ENCODE peak calls at places on chromosomes 3 and 15, in nine cellular contexts. One of them, this sample, is unnamed.

GRCh38 chr15:68620721-68621528 is 42.1 kb downstream of the CORO2B start:
- DNase-seq in foreskin fibroblast: peak
- DNase-seq in amniotic epithelial cell: peak
- DNase-seq in C1 segment of cervical spinal cord: peak
- DNase-seq in activated T-cell treated with anti-CD3 and anti-CD28 coated beads for 24 hours: no peak
- DNase-seq in RPMI8226: no peak
- DNase-seq in hypothalamus: peak
- DNase-seq in GM23248: peak
- DNase-seq in activated naive CD8-positive, alpha-beta T cell treated with anti-CD3 and anti-CD28 coated beads for 36 hours: no peak
- DNase-seq in this sample: peak

GRCh38 chr3:48477959-48478480 is 26.0 kb downstream of the SHISA5 start:
- DNase-seq in foreskin fibroblast: no peak
- DNase-seq in amniotic epithelial cell: no peak
- DNase-seq in C1 segment of cervical spinal cord: no peak
- DNase-seq in activated T-cell treated with anti-CD3 and anti-CD28 coated beads for 24 hours: no peak
- DNase-seq in RPMI8226: no peak
- DNase-seq in hypothalamus: no peak
- DNase-seq in GM23248: no peak
- DNase-seq in activated naive CD8-positive, alpha-beta T cell treated with anti-CD3 and anti-CD28 coated beads for 36 hours: no peak
- DNase-seq in this sample: no peak

GRCh38 chr15:91530279-91530678 is 323.2 kb upstream of the SLCO3A1 start:
- DNase-seq in foreskin fibroblast: no peak
- DNase-seq in amniotic epithelial cell: no peak
- DNase-seq in C1 segment of cervical spinal cord: no peak
- DNase-seq in activated T-cell treated with anti-CD3 and anti-CD28 coated beads for 24 hours: no peak
- DNase-seq in RPMI8226: no peak
- DNase-seq in hypothalamus: no peak
- DNase-seq in GM23248: no peak
- DNase-seq in activated naive CD8-positive, alpha-beta T cell treated with anti-CD3 and anti-CD28 coated beads for 36 hours: no peak
- DNase-seq in this sample: no peak

GRCh38 chr3:160400631-160401150 is 1.2 kb downstream of the SMC4 start:
- DNase-seq in foreskin fibroblast: peak
- DNase-seq in amniotic epithelial cell: no peak
- DNase-seq in C1 segment of cervical spinal cord: no peak
- DNase-seq in activated T-cell treated with anti-CD3 and anti-CD28 coated beads for 24 hours: peak
- DNase-seq in RPMI8226: peak
- DNase-seq in hypothalamus: no peak
- DNase-seq in GM23248: peak
- DNase-seq in activated naive CD8-positive, alpha-beta T cell treated with anti-CD3 and anti-CD28 coated beads for 36 hours: peak
- DNase-seq in this sample: no peak

GRCh38 chr3:56790016-56790950 is 11.5 kb downstream of the ARHGEF3 start:
- DNase-seq in foreskin fibroblast: no peak
- DNase-seq in amniotic epithelial cell: no peak
- DNase-seq in C1 segment of cervical spinal cord: no peak
- DNase-seq in activated T-cell treated with anti-CD3 and anti-CD28 coated beads for 24 hours: no peak
- DNase-seq in RPMI8226: no peak
- DNase-seq in hypothalamus: no peak
- DNase-seq in GM23248: no peak
- DNase-seq in activated naive CD8-positive, alpha-beta T cell treated with anti-CD3 and anti-CD28 coated beads for 36 hours: peak
- DNase-seq in this sample: no peak

GRCh38 chr15:66917904-66918448 is 147.4 kb upstream of the SMAD3 start:
- DNase-seq in foreskin fibroblast: no peak
- DNase-seq in amniotic epithelial cell: no peak
- DNase-seq in C1 segment of cervical spinal cord: no peak
- DNase-seq in activated T-cell treated with anti-CD3 and anti-CD28 coated beads for 24 hours: no peak
- DNase-seq in RPMI8226: no peak
- DNase-seq in hypothalamus: no peak
- DNase-seq in GM23248: no peak
- DNase-seq in activated naive CD8-positive, alpha-beta T cell treated with anti-CD3 and anti-CD28 coated beads for 36 hours: no peak
- DNase-seq in this sample: no peak

GRCh38 chr15:100216177-100216576 is 125.6 kb downstream of the ADAMTS17 start:
- DNase-seq in foreskin fibroblast: no peak
- DNase-seq in amniotic epithelial cell: no peak
- DNase-seq in C1 segment of cervical spinal cord: no peak
- DNase-seq in activated T-cell treated with anti-CD3 and anti-CD28 coated beads for 24 hours: no peak
- DNase-seq in RPMI8226: no peak
- DNase-seq in hypothalamus: no peak
- DNase-seq in GM23248: no peak
- DNase-seq in activated naive CD8-positive, alpha-beta T cell treated with anti-CD3 and anti-CD28 coated beads for 36 hours: no peak
- DNase-seq in this sample: no peak

GRCh38 chr3:110479676-110480075 is 591.9 kb upstream of the NECTIN3 start:
- DNase-seq in foreskin fibroblast: no peak
- DNase-seq in amniotic epithelial cell: no peak
- DNase-seq in C1 segment of cervical spinal cord: no peak
- DNase-seq in activated T-cell treated with anti-CD3 and anti-CD28 coated beads for 24 hours: no peak
- DNase-seq in RPMI8226: no peak
- DNase-seq in hypothalamus: no peak
- DNase-seq in GM23248: no peak
- DNase-seq in activated naive CD8-positive, alpha-beta T cell treated with anti-CD3 and anti-CD28 coated beads for 36 hours: no peak
- DNase-seq in this sample: no peak

GRCh38 chr15:73633991-73634495 is 854 bp upstream of the NPTN start:
- DNase-seq in foreskin fibroblast: peak
- DNase-seq in amniotic epithelial cell: peak
- DNase-seq in C1 segment of cervical spinal cord: no peak
- DNase-seq in activated T-cell treated with anti-CD3 and anti-CD28 coated beads for 24 hours: no peak
- DNase-seq in RPMI8226: no peak
- DNase-seq in hypothalamus: no peak
- DNase-seq in GM23248: peak
- DNase-seq in activated naive CD8-positive, alpha-beta T cell treated with anti-CD3 and anti-CD28 coated beads for 36 hours: no peak
- DNase-seq in this sample: peak

GRCh38 chr3:72336821-72337479 is 511.3 kb downstream of the SHQ1 start:
- DNase-seq in foreskin fibroblast: peak
- DNase-seq in amniotic epithelial cell: peak
- DNase-seq in C1 segment of cervical spinal cord: no peak
- DNase-seq in activated T-cell treated with anti-CD3 and anti-CD28 coated beads for 24 hours: no peak
- DNase-seq in RPMI8226: no peak
- DNase-seq in hypothalamus: no peak
- DNase-seq in GM23248: peak
- DNase-seq in activated naive CD8-positive, alpha-beta T cell treated with anti-CD3 and anti-CD28 coated beads for 36 hours: no peak
- DNase-seq in this sample: peak

GRCh38 chr15:25091421-25092158 is 136.8 kb downstream of the SNRPN start:
- DNase-seq in foreskin fibroblast: no peak
- DNase-seq in amniotic epithelial cell: no peak
- DNase-seq in C1 segment of cervical spinal cord: no peak
- DNase-seq in activated T-cell treated with anti-CD3 and anti-CD28 coated beads for 24 hours: no peak
- DNase-seq in RPMI8226: no peak
- DNase-seq in hypothalamus: no peak
- DNase-seq in GM23248: no peak
- DNase-seq in activated naive CD8-positive, alpha-beta T cell treated with anti-CD3 and anti-CD28 coated beads for 36 hours: no peak
- DNase-seq in this sample: no peak

GRCh38 chr3:54967586-54968244 is 39.9 kb upstream of the LRTM1 start:
- DNase-seq in foreskin fibroblast: peak
- DNase-seq in amniotic epithelial cell: peak
- DNase-seq in C1 segment of cervical spinal cord: no peak
- DNase-seq in activated T-cell treated with anti-CD3 and anti-CD28 coated beads for 24 hours: no peak
- DNase-seq in RPMI8226: no peak
- DNase-seq in hypothalamus: no peak
- DNase-seq in GM23248: peak
- DNase-seq in activated naive CD8-positive, alpha-beta T cell treated with anti-CD3 and anti-CD28 coated beads for 36 hours: no peak
- DNase-seq in this sample: peak

GRCh38 chr15:43085921-43086320 is 19.9 kb downstream of the UBR1 start:
- DNase-seq in foreskin fibroblast: no peak
- DNase-seq in amniotic epithelial cell: no peak
- DNase-seq in C1 segment of cervical spinal cord: no peak
- DNase-seq in activated T-cell treated with anti-CD3 and anti-CD28 coated beads for 24 hours: no peak
- DNase-seq in RPMI8226: no peak
- DNase-seq in hypothalamus: no peak
- DNase-seq in GM23248: peak
- DNase-seq in activated naive CD8-positive, alpha-beta T cell treated with anti-CD3 and anti-CD28 coated beads for 36 hours: no peak
- DNase-seq in this sample: no peak

GRCh38 chr3:150544040-150544439 is 2.3 kb downstream of the SERP1 start:
- DNase-seq in foreskin fibroblast: peak
- DNase-seq in amniotic epithelial cell: peak
- DNase-seq in C1 segment of cervical spinal cord: no peak
- DNase-seq in activated T-cell treated with anti-CD3 and anti-CD28 coated beads for 24 hours: no peak
- DNase-seq in RPMI8226: no peak
- DNase-seq in hypothalamus: no peak
- DNase-seq in GM23248: peak
- DNase-seq in activated naive CD8-positive, alpha-beta T cell treated with anti-CD3 and anti-CD28 coated beads for 36 hours: no peak
- DNase-seq in this sample: no peak

GRCh38 chr3:141280690-141281089 is 49.1 kb downstream of the PXYLP1 start:
- DNase-seq in foreskin fibroblast: peak
- DNase-seq in amniotic epithelial cell: no peak
- DNase-seq in C1 segment of cervical spinal cord: no peak
- DNase-seq in activated T-cell treated with anti-CD3 and anti-CD28 coated beads for 24 hours: no peak
- DNase-seq in RPMI8226: no peak
- DNase-seq in hypothalamus: no peak
- DNase-seq in GM23248: peak
- DNase-seq in activated naive CD8-positive, alpha-beta T cell treated with anti-CD3 and anti-CD28 coated beads for 36 hours: no peak
- DNase-seq in this sample: no peak

GRCh38 chr15:77749998-77750540 is 117.4 kb upstream of the LINGO1 start:
- DNase-seq in foreskin fibroblast: no peak
- DNase-seq in amniotic epithelial cell: no peak
- DNase-seq in C1 segment of cervical spinal cord: no peak
- DNase-seq in activated T-cell treated with anti-CD3 and anti-CD28 coated beads for 24 hours: no peak
- DNase-seq in RPMI8226: no peak
- DNase-seq in hypothalamus: no peak
- DNase-seq in GM23248: no peak
- DNase-seq in activated naive CD8-positive, alpha-beta T cell treated with anti-CD3 and anti-CD28 coated beads for 36 hours: no peak
- DNase-seq in this sample: no peak

GRCh38 chr15:41585140-41586047 is 26.4 kb downstream of the TYRO3 start:
- DNase-seq in foreskin fibroblast: peak
- DNase-seq in amniotic epithelial cell: peak
- DNase-seq in C1 segment of cervical spinal cord: peak
- DNase-seq in activated T-cell treated with anti-CD3 and anti-CD28 coated beads for 24 hours: peak
- DNase-seq in RPMI8226: peak
- DNase-seq in hypothalamus: peak
- DNase-seq in GM23248: peak
- DNase-seq in activated naive CD8-positive, alpha-beta T cell treated with anti-CD3 and anti-CD28 coated beads for 36 hours: peak
- DNase-seq in this sample: no peak

GRCh38 chr3:49929333-49930240 is at the start of gene MON1A:
- DNase-seq in foreskin fibroblast: peak
- DNase-seq in amniotic epithelial cell: peak
- DNase-seq in C1 segment of cervical spinal cord: peak
- DNase-seq in activated T-cell treated with anti-CD3 and anti-CD28 coated beads for 24 hours: peak
- DNase-seq in RPMI8226: peak
- DNase-seq in hypothalamus: peak
- DNase-seq in GM23248: peak
- DNase-seq in activated naive CD8-positive, alpha-beta T cell treated with anti-CD3 and anti-CD28 coated beads for 36 hours: peak
- DNase-seq in this sample: peak

GRCh38 chr3:45001738-45002137 is 24.4 kb upstream of the CLEC3B start:
- DNase-seq in foreskin fibroblast: no peak
- DNase-seq in amniotic epithelial cell: no peak
- DNase-seq in C1 segment of cervical spinal cord: no peak
- DNase-seq in activated T-cell treated with anti-CD3 and anti-CD28 coated beads for 24 hours: no peak
- DNase-seq in RPMI8226: no peak
- DNase-seq in hypothalamus: no peak
- DNase-seq in GM23248: no peak
- DNase-seq in activated naive CD8-positive, alpha-beta T cell treated with anti-CD3 and anti-CD28 coated beads for 36 hours: no peak
- DNase-seq in this sample: no peak

GRCh38 chr3:46671541-46672348 is 21.7 kb downstream of the ALS2CL start:
- DNase-seq in foreskin fibroblast: no peak
- DNase-seq in amniotic epithelial cell: no peak
- DNase-seq in C1 segment of cervical spinal cord: no peak
- DNase-seq in activated T-cell treated with anti-CD3 and anti-CD28 coated beads for 24 hours: no peak
- DNase-seq in RPMI8226: no peak
- DNase-seq in hypothalamus: no peak
- DNase-seq in GM23248: no peak
- DNase-seq in activated naive CD8-positive, alpha-beta T cell treated with anti-CD3 and anti-CD28 coated beads for 36 hours: no peak
- DNase-seq in this sample: no peak

GRCh38 chr3:69012111-69012835 is 1.2 kb downstream of the EOGT start:
- DNase-seq in foreskin fibroblast: peak
- DNase-seq in amniotic epithelial cell: no peak
- DNase-seq in C1 segment of cervical spinal cord: no peak
- DNase-seq in activated T-cell treated with anti-CD3 and anti-CD28 coated beads for 24 hours: no peak
- DNase-seq in RPMI8226: no peak
- DNase-seq in hypothalamus: peak
- DNase-seq in GM23248: peak
- DNase-seq in activated naive CD8-positive, alpha-beta T cell treated with anti-CD3 and anti-CD28 coated beads for 36 hours: no peak
- DNase-seq in this sample: no peak

GRCh38 chr15:69557340-69558137 is 104.9 kb downstream of the RPLP1 start:
- DNase-seq in foreskin fibroblast: peak
- DNase-seq in amniotic epithelial cell: peak
- DNase-seq in C1 segment of cervical spinal cord: no peak
- DNase-seq in activated T-cell treated with anti-CD3 and anti-CD28 coated beads for 24 hours: no peak
- DNase-seq in RPMI8226: no peak
- DNase-seq in hypothalamus: no peak
- DNase-seq in GM23248: peak
- DNase-seq in activated naive CD8-positive, alpha-beta T cell treated with anti-CD3 and anti-CD28 coated beads for 36 hours: no peak
- DNase-seq in this sample: peak

GRCh38 chr3:62553811-62554210 is 180.5 kb upstream of the FEZF2 start:
- DNase-seq in foreskin fibroblast: peak
- DNase-seq in amniotic epithelial cell: no peak
- DNase-seq in C1 segment of cervical spinal cord: no peak
- DNase-seq in activated T-cell treated with anti-CD3 and anti-CD28 coated beads for 24 hours: no peak
- DNase-seq in RPMI8226: no peak
- DNase-seq in hypothalamus: no peak
- DNase-seq in GM23248: no peak
- DNase-seq in activated naive CD8-positive, alpha-beta T cell treated with anti-CD3 and anti-CD28 coated beads for 36 hours: no peak
- DNase-seq in this sample: no peak

GRCh38 chr3:23807161-23808015 is 1.6 kb downstream of the UBE2E1 start:
- DNase-seq in foreskin fibroblast: peak
- DNase-seq in amniotic epithelial cell: peak
- DNase-seq in C1 segment of cervical spinal cord: peak
- DNase-seq in activated T-cell treated with anti-CD3 and anti-CD28 coated beads for 24 hours: no peak
- DNase-seq in RPMI8226: peak
- DNase-seq in hypothalamus: no peak
- DNase-seq in GM23248: peak
- DNase-seq in activated naive CD8-positive, alpha-beta T cell treated with anti-CD3 and anti-CD28 coated beads for 36 hours: no peak
- DNase-seq in this sample: peak

GRCh38 chr15:33309602-33310276 is 1.0 kb upstream of the RYR3 start:
- DNase-seq in foreskin fibroblast: peak
- DNase-seq in amniotic epithelial cell: no peak
- DNase-seq in C1 segment of cervical spinal cord: no peak
- DNase-seq in activated T-cell treated with anti-CD3 and anti-CD28 coated beads for 24 hours: no peak
- DNase-seq in RPMI8226: peak
- DNase-seq in hypothalamus: no peak
- DNase-seq in GM23248: peak
- DNase-seq in activated naive CD8-positive, alpha-beta T cell treated with anti-CD3 and anti-CD28 coated beads for 36 hours: no peak
- DNase-seq in this sample: no peak

GRCh38 chr3:53899730-53900129 is 8.1 kb upstream of the SELENOK start:
- DNase-seq in foreskin fibroblast: no peak
- DNase-seq in amniotic epithelial cell: no peak
- DNase-seq in C1 segment of cervical spinal cord: no peak
- DNase-seq in activated T-cell treated with anti-CD3 and anti-CD28 coated beads for 24 hours: no peak
- DNase-seq in RPMI8226: no peak
- DNase-seq in hypothalamus: no peak
- DNase-seq in GM23248: no peak
- DNase-seq in activated naive CD8-positive, alpha-beta T cell treated with anti-CD3 and anti-CD28 coated beads for 36 hours: no peak
- DNase-seq in this sample: no peak

GRCh38 chr3:148158210-148158609 is 539.5 kb upstream of the AGTR1 start:
- DNase-seq in foreskin fibroblast: peak
- DNase-seq in amniotic epithelial cell: peak
- DNase-seq in C1 segment of cervical spinal cord: no peak
- DNase-seq in activated T-cell treated with anti-CD3 and anti-CD28 coated beads for 24 hours: no peak
- DNase-seq in RPMI8226: no peak
- DNase-seq in hypothalamus: no peak
- DNase-seq in GM23248: peak
- DNase-seq in activated naive CD8-positive, alpha-beta T cell treated with anti-CD3 and anti-CD28 coated beads for 36 hours: no peak
- DNase-seq in this sample: peak

GRCh38 chr3:33277193-33277882 is at the start of gene FBXL2:
- DNase-seq in foreskin fibroblast: peak
- DNase-seq in amniotic epithelial cell: peak
- DNase-seq in C1 segment of cervical spinal cord: peak
- DNase-seq in activated T-cell treated with anti-CD3 and anti-CD28 coated beads for 24 hours: peak
- DNase-seq in RPMI8226: no peak
- DNase-seq in hypothalamus: peak
- DNase-seq in GM23248: peak
- DNase-seq in activated naive CD8-positive, alpha-beta T cell treated with anti-CD3 and anti-CD28 coated beads for 36 hours: peak
- DNase-seq in this sample: peak

GRCh38 chr3:126358038-126358815 is 1.0 kb upstream of the KLF15 start:
- DNase-seq in foreskin fibroblast: no peak
- DNase-seq in amniotic epithelial cell: peak
- DNase-seq in C1 segment of cervical spinal cord: peak
- DNase-seq in activated T-cell treated with anti-CD3 and anti-CD28 coated beads for 24 hours: no peak
- DNase-seq in RPMI8226: peak
- DNase-seq in hypothalamus: no peak
- DNase-seq in GM23248: peak
- DNase-seq in activated naive CD8-positive, alpha-beta T cell treated with anti-CD3 and anti-CD28 coated beads for 36 hours: no peak
- DNase-seq in this sample: no peak

GRCh38 chr3:124492824-124493223 is 237.4 kb upstream of the UMPS start:
- DNase-seq in foreskin fibroblast: peak
- DNase-seq in amniotic epithelial cell: peak
- DNase-seq in C1 segment of cervical spinal cord: peak
- DNase-seq in activated T-cell treated with anti-CD3 and anti-CD28 coated beads for 24 hours: no peak
- DNase-seq in RPMI8226: peak
- DNase-seq in hypothalamus: peak
- DNase-seq in GM23248: peak
- DNase-seq in activated naive CD8-positive, alpha-beta T cell treated with anti-CD3 and anti-CD28 coated beads for 36 hours: no peak
- DNase-seq in this sample: no peak

GRCh38 chr3:148466143-148466542 is 231.6 kb upstream of the AGTR1 start:
- DNase-seq in foreskin fibroblast: peak
- DNase-seq in amniotic epithelial cell: peak
- DNase-seq in C1 segment of cervical spinal cord: no peak
- DNase-seq in activated T-cell treated with anti-CD3 and anti-CD28 coated beads for 24 hours: no peak
- DNase-seq in RPMI8226: no peak
- DNase-seq in hypothalamus: no peak
- DNase-seq in GM23248: peak
- DNase-seq in activated naive CD8-positive, alpha-beta T cell treated with anti-CD3 and anti-CD28 coated beads for 36 hours: no peak
- DNase-seq in this sample: peak

This sample was measured in skeletal muscle cell.